ENCODE peak calls at places on chromosomes 7 and 10, in four cellular contexts. E, R, V and B are unnamed samples.

GRCh38 chr7:66183700-66184099 is 21.4 kb upstream of the TPST1 start:
- DNase-seq in R (peak), V (no peak), E (peak), B (peak)

GRCh38 chr7:76246804-76247389 is 45.2 kb downstream of the SRRM3 start:
- DNase-seq in V (no peak), E (no peak), R (no peak), B (no peak)

GRCh38 chr10:121484401-121484800 is 113.8 kb downstream of the FGFR2 start:
- DNase-seq in V (no peak), R (no peak), E (no peak), B (no peak)

GRCh38 chr7:82050792-82051191 is 280.9 kb upstream of the HGF start:
- DNase-seq in R (peak), E (no peak), V (peak), B (no peak)

GRCh38 chr10:100446130-100446761 is 16.6 kb upstream of the WNT8B start:
- DNase-seq in R (no peak), V (no peak), E (no peak), B (no peak)

GRCh38 chr10:33519130-33519860 is 184.8 kb upstream of the NRP1 start:
- DNase-seq in E (no peak), R (no peak), V (no peak), B (no peak)

GRCh38 chr7:16409777-16410176 is 11.6 kb downstream of the CRPPA start:
- DNase-seq in E (no peak), R (no peak), V (no peak), B (no peak)

GRCh38 chr10:62095341-62096071 is 173.1 kb downstream of the RTKN2 start:
- DNase-seq in V (peak), E (peak), R (no peak), B (peak)

GRCh38 chr7:87797798-87798403 is 78.3 kb downstream of the SLC25A40 start:
- DNase-seq in R (no peak), E (peak), V (peak), B (peak)

GRCh38 chr7:21044913-21045312 is 258.2 kb upstream of the SP8 start:
- DNase-seq in E (no peak), V (no peak), R (no peak), B (no peak)

GRCh38 chr7:24885716-24886115 is 94.3 kb downstream of the OSBPL3 start:
- DNase-seq in V (no peak), R (no peak), E (no peak), B (no peak)

GRCh38 chr7:127582361-127582760 is 3.0 kb downstream of the GCC1 start:
- DNase-seq in V (no peak), R (no peak), E (no peak), B (no peak)

GRCh38 chr7:45716380-45717203 is 142.4 kb downstream of the ADCY1 start:
- DNase-seq in E (no peak), R (no peak), V (no peak), B (no peak)

GRCh38 chr7:77351539-77352004 is 64.6 kb downstream of the GSAP start:
- DNase-seq in V (no peak), E (no peak), R (no peak), B (no peak)

GRCh38 chr10:34817586-34817985 is 2.5 kb upstream of the PARD3 start:
- DNase-seq in V (no peak), R (no peak), E (no peak), B (no peak)

GRCh38 chr10:24241536-24241935 is 32.6 kb downstream of the KIAA1217 start:
- DNase-seq in R (no peak), E (no peak), V (no peak), B (no peak)

GRCh38 chr7:34296663-34297062 is 361.4 kb upstream of the NPSR1 start:
- DNase-seq in E (no peak), R (peak), V (no peak), B (peak)

GRCh38 chr10:126191192-126191591 is 197.1 kb downstream of the ADAM12 start:
- DNase-seq in V (no peak), R (no peak), E (peak), B (peak)

GRCh38 chr7:66296555-66296954 is 91.4 kb downstream of the TPST1 start:
- DNase-seq in R (no peak), V (peak), E (peak), B (peak)

GRCh38 chr7:19404912-19405329 is 259.7 kb upstream of the FERD3L start:
- DNase-seq in V (peak), R (peak), E (peak), B (peak)

GRCh38 chr10:43001427-43001795 is 75.5 kb upstream of the RET start:
- DNase-seq in E (no peak), R (no peak), V (no peak), B (no peak)

GRCh38 chr7:4270268-4270667 is 411.8 kb upstream of the FOXK1 start:
- DNase-seq in E (peak), V (no peak), R (no peak), B (no peak)

GRCh38 chr10:70432101-70432500 is 9.4 kb downstream of the NODAL start:
- DNase-seq in V (no peak), R (no peak), E (no peak), B (no peak)

GRCh38 chr7:105230486-105230885 is 158.2 kb downstream of the SRPK2 start:
- DNase-seq in E (no peak), V (no peak), R (no peak), B (no peak)

GRCh38 chr10:70430489-70431445 is 10.7 kb downstream of the NODAL start:
- DNase-seq in E (no peak), V (peak), R (no peak), B (peak)

GRCh38 chr7:142391191-142391992 is 133.5 kb upstream of the PRSS58 start:
- DNase-seq in R (no peak), V (no peak), E (peak), B (peak)

GRCh38 chr7:47337531-47337930 is 244.4 kb downstream of the TNS3 start:
- DNase-seq in R (no peak), V (no peak), E (no peak), B (no peak)

GRCh38 chr10:112526130-112526529 is 79.1 kb downstream of the VTI1A start:
- DNase-seq in V (no peak), E (no peak), R (no peak), B (no peak)

GRCh38 chr7:155166673-155167370 is 96.7 kb downstream of the HTR5A start:
- DNase-seq in V (peak), E (peak), R (peak), B (peak)

GRCh38 chr10:21519981-21520436 is 5.5 kb downstream of the SKIDA1 start:
- DNase-seq in V (peak), R (no peak), E (peak), B (no peak)

GRCh38 chr10:31149835-31150512 is 118.3 kb upstream of the ZNF438 start:
- DNase-seq in V (no peak), E (no peak), R (no peak), B (no peak)

GRCh38 chr7:143305423-143306070 is 10.4 kb upstream of the CLCN1 start:
- DNase-seq in R (no peak), V (peak), E (peak), B (no peak)

GRCh38 chr10:113073549-113074189 is 123.6 kb downstream of the TCF7L2 start:
- DNase-seq in R (peak), V (peak), E (peak), B (peak)

GRCh38 chr7:14236834-14237233 is 247.4 kb upstream of the ETV1 start:
- DNase-seq in R (no peak), V (no peak), E (no peak), B (no peak)

GRCh38 chr7:20932785-20933184 is 146.1 kb upstream of the SP8 start:
- DNase-seq in R (no peak), E (no peak), V (no peak), B (no peak)

GRCh38 chr7:114554781-114555537 is 140.3 kb downstream of the FOXP2 start:
- DNase-seq in V (no peak), E (no peak), R (no peak), B (peak)

GRCh38 chr10:30827531-30828120 is 198.1 kb upstream of the LYZL2 start:
- DNase-seq in R (no peak), V (peak), E (peak), B (no peak)